ENCODE peak calls at places on chromosomes 5 and 9, in ten cellular contexts. X is AG08396, W is nephron progenitor cell, Z is caudate nucleus, I is GM18507, T is upper lobe of right lung, S is islet precursor cell, Q is AML-193, A is AG04450, C is HS-5. N is an unnamed sample.

GRCh38 chr9:115910899-115911298 is 242.7 kb upstream of the PAPPA start:
- DNase-seq in X (no peak), W (no peak), Z (no peak), I (no peak), T (no peak), S (no peak), Q (no peak), A (no peak), C (no peak), N (no peak)

GRCh38 chr5:78514427-78515345 is 133.9 kb downstream of the LHFPL2 start:
- DNase-seq in X (no peak), W (no peak), Z (no peak), I (no peak), T (no peak), S (no peak), Q (no peak), A (no peak), C (no peak), N (no peak)

GRCh38 chr5:102380174-102380573 is 84.1 kb upstream of the SLCO4C1 start:
- DNase-seq in X (no peak), W (no peak), Z (no peak), I (no peak), T (no peak), S (no peak), Q (no peak), A (no peak), C (no peak), N (no peak)

GRCh38 chr5:127555826-127556225 is 38.4 kb downstream of the PRRC1 start:
- DNase-seq in X (no peak), W (no peak), Z (no peak), I (no peak), T (no peak), S (no peak), Q (no peak), A (no peak), C (no peak), N (no peak)

GRCh38 chr5:150239099-150239793 is 49.4 kb downstream of the SLC6A7 start:
- DNase-seq in X (no peak), W (no peak), Z (no peak), I (no peak), T (no peak), S (no peak), Q (no peak), A (no peak), C (no peak), N (no peak)

GRCh38 chr5:8520922-8521321 is 652.0 kb downstream of the MTRR start:
- DNase-seq in X (no peak), W (no peak), Z (no peak), I (no peak), T (no peak), S (peak), Q (no peak), A (no peak), C (no peak), N (no peak)

GRCh38 chr5:116508835-116509234 is 65.8 kb downstream of the SEMA6A start:
- DNase-seq in X (no peak), W (no peak), Z (no peak), I (no peak), T (no peak), S (no peak), Q (no peak), A (no peak), C (no peak), N (no peak)

GRCh38 chr9:22337261-22337660 is 109.4 kb upstream of the DMRTA1 start:
- DNase-seq in X (no peak), W (no peak), Z (no peak), I (no peak), T (no peak), S (no peak), Q (no peak), A (no peak), C (no peak), N (no peak)

GRCh38 chr5:37565067-37565670 is 186.1 kb downstream of the WDR70 start:
- DNase-seq in X (no peak), W (no peak), Z (no peak), I (no peak), T (no peak), S (no peak), Q (no peak), A (no peak), C (no peak), N (no peak)

GRCh38 chr9:12640021-12640587 is 53.1 kb upstream of the TYRP1 start:
- DNase-seq in X (peak), W (no peak), Z (no peak), I (no peak), T (no peak), S (no peak), Q (peak), A (peak), C (peak), N (no peak)

GRCh38 chr5:143244000-143244736 is 159.3 kb downstream of the NR3C1 start:
- DNase-seq in X (peak), W (no peak), Z (no peak), I (no peak), T (no peak), S (peak), Q (no peak), A (peak), C (peak), N (no peak)

GRCh38 chr5:375921-376871 is 54.7 kb downstream of the AHRR start:
- DNase-seq in X (no peak), W (no peak), Z (no peak), I (no peak), T (peak), S (peak), Q (no peak), A (no peak), C (no peak), N (no peak)

GRCh38 chr5:51968756-51969155 is 585.5 kb downstream of the ISL1 start:
- DNase-seq in X (no peak), W (no peak), Z (no peak), I (no peak), T (no peak), S (no peak), Q (no peak), A (no peak), C (no peak), N (no peak)

GRCh38 chr9:88477300-88477751 is 57.7 kb upstream of the NXNL2 start:
- DNase-seq in X (peak), W (no peak), Z (no peak), I (no peak), T (no peak), S (no peak), Q (no peak), A (peak), C (peak), N (no peak)

GRCh38 chr5:65100846-65101678 is 332.3 kb downstream of the CWC27 start:
- DNase-seq in X (peak), W (peak), Z (no peak), I (no peak), T (peak), S (peak), Q (peak), A (peak), C (peak), N (no peak)

GRCh38 chr9:105281272-105281671 is 36.8 kb downstream of the SLC44A1 start:
- DNase-seq in X (no peak), W (no peak), Z (no peak), I (no peak), T (no peak), S (no peak), Q (no peak), A (no peak), C (no peak), N (no peak)

GRCh38 chr9:127121628-127122175 is 733 bp downstream of the ANGPTL2 start:
- DNase-seq in X (no peak), W (peak), Z (no peak), I (no peak), T (no peak), S (no peak), Q (no peak), A (no peak), C (no peak), N (no peak)

GRCh38 chr5:83577036-83577636 is 105.6 kb downstream of the VCAN start:
- DNase-seq in X (no peak), W (no peak), Z (no peak), I (no peak), T (no peak), S (no peak), Q (no peak), A (no peak), C (no peak), N (no peak)

GRCh38 chr9:136961279-136962065 is 9.4 kb downstream of the LCN12 start:
- DNase-seq in X (no peak), W (no peak), Z (no peak), I (no peak), T (no peak), S (no peak), Q (no peak), A (no peak), C (no peak), N (no peak)

GRCh38 chr9:137381501-137382443 is 41.2 kb downstream of the EXD3 start:
- DNase-seq in X (no peak), W (no peak), Z (no peak), I (no peak), T (peak), S (no peak), Q (no peak), A (no peak), C (no peak), N (no peak)

GRCh38 chr5:73204302-73204701 is 31.3 kb downstream of the TMEM174 start:
- DNase-seq in X (no peak), W (no peak), Z (no peak), I (no peak), T (no peak), S (no peak), Q (no peak), A (no peak), C (no peak), N (no peak)

GRCh38 chr9:89463986-89464901 is 33.7 kb downstream of the SEMA4D start:
- DNase-seq in X (no peak), W (no peak), Z (no peak), I (peak), T (peak), S (no peak), Q (peak), A (no peak), C (no peak), N (peak)

GRCh38 chr5:83343345-83343744 is 128.2 kb upstream of the VCAN start:
- DNase-seq in X (no peak), W (no peak), Z (no peak), I (no peak), T (no peak), S (no peak), Q (no peak), A (no peak), C (no peak), N (no peak)

GRCh38 chr9:121634800-121635261 is 16.6 kb upstream of the DAB2IP start:
- DNase-seq in X (peak), W (peak), Z (no peak), I (no peak), T (no peak), S (peak), Q (no peak), A (no peak), C (no peak), N (no peak)

GRCh38 chr9:129888809-129889460 is 53.7 kb downstream of the USP20 start:
- DNase-seq in X (no peak), W (no peak), Z (no peak), I (no peak), T (no peak), S (no peak), Q (no peak), A (no peak), C (no peak), N (no peak)

GRCh38 chr5:7474821-7475403 is 79.0 kb downstream of the ADCY2 start:
- DNase-seq in X (no peak), W (no peak), Z (no peak), I (no peak), T (no peak), S (no peak), Q (no peak), A (no peak), C (no peak), N (no peak)

GRCh38 chr5:61967681-61968080 is 338.3 kb upstream of the KIF2A start:
- DNase-seq in X (no peak), W (no peak), Z (no peak), I (no peak), T (no peak), S (no peak), Q (no peak), A (no peak), C (no peak), N (no peak)

N was measured in stimulated activated CD8-positive, alpha-beta memory T cell treated with anti-CD3 and anti-CD28 coated beads, Interleukin-15, amount 100 ng/mL, for 48 hours.